ENCODE peak calls at places on chromosomes 12 and 14, in seven cellular contexts. T, E, K, H, J, I and R are unnamed samples.

GRCh38 chr12:28190321-28191017 is at the start of gene CCDC91:
- DNase-seq in I (peak; percentile 90), H (peak; percentile 90), T (peak; percentile 60), K (peak; percentile 35), J (peak; percentile 88), E (peak; percentile 61), R (peak; percentile 81)

GRCh38 chr14:45251912-45252311 is 1.1 kb downstream of the MIS18BP1 start:
- DNase-seq in E (peak; percentile 16), J (no peak), K (no peak), T (peak; percentile 67), H (peak; percentile 9), I (peak; percentile 12), R (peak; percentile 51)

GRCh38 chr12:52087961-52088820 is 8.7 kb downstream of the SMIM41 start:
- DNase-seq in E (no peak), I (no peak), T (no peak), K (no peak), J (no peak), H (peak; percentile 14), R (no peak)

GRCh38 chr14:43790681-43791080 is 716.4 kb downstream of the FSCB start:
- DNase-seq in T (no peak), E (no peak), J (no peak), I (no peak), H (no peak), K (no peak), R (peak; percentile 49)

GRCh38 chr12:47152095-47152494 is 72.3 kb upstream of the AMIGO2 start:
- DNase-seq in H (no peak), E (no peak), K (no peak), J (no peak), T (no peak), I (no peak), R (no peak)

GRCh38 chr12:6199531-6200265 is 502 bp upstream of the CD9 start:
- DNase-seq in E (no peak), K (no peak), I (no peak), H (no peak), J (peak; percentile 79), T (no peak), R (no peak)

GRCh38 chr12:6229823-6230222 is 29.6 kb downstream of the CD9 start:
- DNase-seq in J (no peak), H (no peak), E (peak; percentile 32), T (no peak), K (no peak), I (no peak), R (no peak)

GRCh38 chr12:101485015-101485414 is 9.9 kb downstream of the SPIC start:
- DNase-seq in H (no peak), J (no peak), I (no peak), E (no peak), K (no peak), T (no peak), R (no peak)

GRCh38 chr14:90523544-90523943 is 126.7 kb downstream of the CALM1 start:
- DNase-seq in T (no peak), K (no peak), J (no peak), H (no peak), E (no peak), I (no peak), R (no peak)

GRCh38 chr12:95718001-95718400 is 72.6 kb downstream of the NTN4 start:
- DNase-seq in T (no peak), E (no peak), K (no peak), J (no peak), H (no peak), I (no peak), R (peak; percentile 38)

GRCh38 chr12:72982351-72982750 is 710.2 kb downstream of the TRHDE start:
- DNase-seq in E (no peak), K (no peak), J (no peak), I (no peak), H (no peak), T (no peak), R (no peak)

GRCh38 chr14:38536376-38537038 is 280.6 kb upstream of the CLEC14A start:
- DNase-seq in E (no peak), J (no peak), T (no peak), H (no peak), I (no peak), K (no peak), R (no peak)

GRCh38 chr12:95790912-95791849 is 617 bp upstream of the NTN4 start:
- DNase-seq in J (peak; percentile 77), E (no peak), H (no peak), I (no peak), K (no peak), T (no peak), R (peak; percentile 46)

GRCh38 chr14:105500726-105501101 is 9.7 kb downstream of the TEDC1 start:
- DNase-seq in T (no peak), J (no peak), H (peak; percentile 25), E (no peak), K (no peak), I (no peak), R (no peak)

GRCh38 chr14:57714487-57714899 is 151.4 kb downstream of the SLC35F4 start:
- DNase-seq in J (no peak), I (no peak), T (no peak), H (no peak), E (no peak), K (no peak), R (peak; percentile 30)

GRCh38 chr14:57709909-57710308 is 156.0 kb downstream of the SLC35F4 start:
- DNase-seq in E (no peak), K (no peak), J (no peak), I (no peak), T (no peak), H (no peak), R (no peak)

GRCh38 chr14:57707219-57707618 is 158.7 kb downstream of the SLC35F4 start:
- DNase-seq in I (no peak), J (no peak), H (no peak), E (no peak), K (no peak), T (no peak), R (no peak)

GRCh38 chr14:57712698-57713097 is 153.2 kb downstream of the SLC35F4 start:
- DNase-seq in H (no peak), I (no peak), T (no peak), K (no peak), J (no peak), E (no peak), R (no peak)

GRCh38 chr14:57712101-57712500 is 153.8 kb downstream of the SLC35F4 start:
- DNase-seq in H (no peak), E (no peak), K (no peak), T (no peak), J (no peak), I (no peak), R (no peak)
- TF ChIP-seq JUND in H (no peak), E (no peak), K (no peak), T (no peak), J (no peak), I (no peak), R (no peak)

GRCh38 chr12:31492599-31493196 is 98.2 kb downstream of the DENND5B start:
- DNase-seq in T (no peak), H (no peak), E (no peak), K (no peak), J (no peak), I (no peak), R (no peak)

GRCh38 chr12:31494455-31494854 is 96.5 kb downstream of the DENND5B start:
- DNase-seq in J (no peak), I (no peak), H (no peak), E (no peak), T (no peak), K (no peak), R (peak; percentile 64)

GRCh38 chr12:31488737-31489338 is 102.1 kb downstream of the DENND5B start:
- DNase-seq in K (no peak), I (no peak), J (no peak), E (no peak), T (no peak), H (no peak), R (no peak)

GRCh38 chr12:31491395-31491794 is 99.5 kb downstream of the DENND5B start:
- DNase-seq in E (no peak), J (no peak), I (no peak), T (no peak), K (no peak), H (no peak), R (no peak)

DNA sequence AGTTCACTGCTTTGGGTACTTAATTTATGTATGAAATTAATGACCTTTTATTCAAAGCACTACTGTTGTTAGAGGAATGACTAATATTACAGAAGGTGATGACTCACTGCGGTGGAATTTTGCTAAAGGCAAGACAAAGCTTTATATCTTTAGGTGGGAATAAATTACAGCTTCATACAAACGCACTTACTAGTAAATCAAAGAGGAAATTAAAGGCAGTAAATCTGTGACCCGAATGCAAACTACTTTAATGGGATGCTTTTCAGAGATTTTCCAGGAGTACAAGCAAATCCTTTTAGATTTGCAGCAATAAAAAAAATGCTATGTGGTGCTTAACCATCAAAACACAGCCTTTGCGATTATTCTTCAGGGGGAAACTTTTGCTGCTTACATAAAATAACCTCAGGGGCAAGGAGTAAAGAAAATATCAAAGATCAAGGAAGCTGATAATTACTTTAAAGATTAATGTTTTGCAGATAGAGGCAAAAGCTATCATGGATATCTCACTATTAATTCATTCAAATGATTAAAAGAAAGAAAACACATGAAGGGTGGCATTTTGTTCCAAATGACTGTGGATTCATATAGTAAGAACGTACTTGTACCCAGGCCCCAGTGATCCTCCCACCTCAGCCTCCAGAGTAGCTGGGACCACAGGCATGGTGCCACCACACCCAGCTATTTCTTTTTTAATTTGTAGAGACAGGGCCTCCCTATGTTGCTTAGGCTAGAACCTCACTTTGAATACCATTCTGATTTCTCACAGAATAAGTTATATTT is 98.9 kb downstream of the DENND5B start:
- DNase-seq in E (peak; percentile 31), K (peak; percentile 93), T (no peak), H (no peak), J (no peak), I (no peak), R (no peak)
- TF ChIP-seq JUND in E (no peak), K (peak; percentile 98), T (no peak), H (peak; percentile 97), J (peak; percentile 89), I (no peak), R (peak; percentile 92)

GRCh38 chr12:92553389-92553788 is 149.4 kb upstream of the PLEKHG7 start:
- DNase-seq in J (no peak), H (no peak), E (no peak), K (no peak), T (no peak), I (no peak), R (no peak)
- TF ChIP-seq JUND in J (no peak), H (no peak), E (no peak), K (no peak), T (no peak), I (no peak), R (no peak)

GRCh38 chr14:76666746-76667145 is 94.5 kb upstream of the VASH1 start:
- DNase-seq in K (no peak), H (no peak), I (no peak), E (no peak), J (no peak), T (no peak), R (no peak)

GRCh38 chr14:76676539-76676938 is 84.7 kb upstream of the VASH1 start:
- DNase-seq in T (no peak), J (no peak), H (no peak), K (no peak), E (no peak), I (no peak), R (no peak)

GRCh38 chr14:76673261-76673660 is 88.0 kb upstream of the VASH1 start:
- DNase-seq in I (no peak), J (peak; percentile 22), E (no peak), H (no peak), K (no peak), T (no peak), R (no peak)

DNA sequence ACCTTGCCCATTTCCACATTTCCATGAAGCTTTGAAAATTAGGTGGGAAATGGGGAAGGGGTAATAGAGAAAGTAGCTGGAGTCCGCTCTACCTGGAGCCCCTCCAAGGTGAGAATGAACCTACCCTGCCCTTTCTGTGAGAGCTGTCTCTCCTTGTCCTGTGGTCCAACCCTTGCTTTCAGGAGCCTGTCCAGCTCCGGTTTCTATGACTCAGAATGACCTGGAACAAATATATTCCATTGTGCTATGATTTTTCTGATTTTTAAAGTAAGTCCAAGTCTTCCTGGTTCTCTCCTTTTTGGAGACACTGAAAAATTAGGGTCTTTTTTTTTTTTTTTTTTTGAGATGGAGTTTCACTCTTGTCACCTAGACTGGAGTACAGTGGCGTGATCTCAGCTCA is 89.1 kb upstream of the VASH1 start:
- DNase-seq in H (no peak), T (no peak), E (no peak), I (no peak), K (no peak), J (no peak), R (no peak)
- TF ChIP-seq JUND in H (no peak), T (no peak), E (no peak), I (no peak), K (no peak), J (no peak), R (no peak)